ENCODE peak calls at places on chromosomes 12 and 14, in nine cellular contexts. One of them, this sample, is unnamed.

GRCh38 chr12:7460375-7461259 is 16.7 kb upstream of the CD163L1 start:
- DNase-seq in stimulated activated CD4-positive, alpha-beta T cell treated with anti-CD3 and anti-CD28 coated beads, Interleukin-4, amount 100 ng/mL, for 24 hours: peak; percentile 54
- DNase-seq in NCI-H1436: peak; percentile 26
- DNase-seq in T-cell: peak; percentile 53
- DNase-seq in NCI-H1105: peak; percentile 41
- DNase-seq in posterior vena cava: no peak
- DNase-seq in memory B cell: peak; percentile 1
- DNase-seq in WTC11: peak; percentile 78
- DNase-seq in ascending aorta: no peak
- DNase-seq in this sample: peak; percentile 26

GRCh38 chr14:68792022-68792829 is 641 bp downstream of the ZFP36L1 start:
- DNase-seq in T-cell: no peak
- DNase-seq in posterior vena cava: no peak
- DNase-seq in WTC11: no peak
- DNase-seq in NCI-H1105: no peak
- DNase-seq in memory B cell: no peak
- DNase-seq in ascending aorta: no peak
- DNase-seq in NCI-H1436: no peak
- DNase-seq in stimulated activated CD4-positive, alpha-beta T cell treated with anti-CD3 and anti-CD28 coated beads, Interleukin-4, amount 100 ng/mL, for 24 hours: no peak
- DNase-seq in this sample: no peak

GRCh38 chr12:9707864-9708808 is 24.8 kb downstream of the CLECL1 start:
- DNase-seq in NCI-H1436: peak; percentile 3
- DNase-seq in memory B cell: peak; percentile 63
- DNase-seq in posterior vena cava: no peak
- DNase-seq in stimulated activated CD4-positive, alpha-beta T cell treated with anti-CD3 and anti-CD28 coated beads, Interleukin-4, amount 100 ng/mL, for 24 hours: peak; percentile 76
- DNase-seq in WTC11: peak; percentile 60
- DNase-seq in T-cell: peak; percentile 68
- DNase-seq in ascending aorta: no peak
- DNase-seq in NCI-H1105: peak; percentile 16
- DNase-seq in this sample: peak; percentile 5

GRCh38 chr12:106840217-106840616 is 65.7 kb downstream of the RIC8B start:
- DNase-seq in NCI-H1105: no peak
- DNase-seq in WTC11: no peak
- DNase-seq in NCI-H1436: no peak
- DNase-seq in T-cell: no peak
- DNase-seq in stimulated activated CD4-positive, alpha-beta T cell treated with anti-CD3 and anti-CD28 coated beads, Interleukin-4, amount 100 ng/mL, for 24 hours: no peak
- DNase-seq in ascending aorta: no peak
- DNase-seq in posterior vena cava: no peak
- DNase-seq in memory B cell: no peak
- DNase-seq in this sample: no peak

GRCh38 chr12:109087250-109087649 is 6.0 kb downstream of the ALKBH2 start:
- DNase-seq in stimulated activated CD4-positive, alpha-beta T cell treated with anti-CD3 and anti-CD28 coated beads, Interleukin-4, amount 100 ng/mL, for 24 hours: no peak
- DNase-seq in WTC11: no peak
- DNase-seq in posterior vena cava: no peak
- DNase-seq in T-cell: no peak
- DNase-seq in memory B cell: no peak
- DNase-seq in ascending aorta: no peak
- DNase-seq in NCI-H1436: no peak
- DNase-seq in NCI-H1105: no peak
- DNase-seq in this sample: no peak

GRCh38 chr12:52796429-52796794 is 495 bp upstream of the KRT3 start:
- DNase-seq in WTC11: no peak
- DNase-seq in NCI-H1436: no peak
- DNase-seq in stimulated activated CD4-positive, alpha-beta T cell treated with anti-CD3 and anti-CD28 coated beads, Interleukin-4, amount 100 ng/mL, for 24 hours: no peak
- DNase-seq in T-cell: no peak
- DNase-seq in NCI-H1105: no peak
- DNase-seq in memory B cell: no peak
- DNase-seq in ascending aorta: no peak
- DNase-seq in posterior vena cava: no peak
- DNase-seq in this sample: no peak

GRCh38 chr12:93894391-93895095 is 217.4 kb downstream of the CRADD start:
- DNase-seq in NCI-H1105: no peak
- DNase-seq in memory B cell: no peak
- DNase-seq in stimulated activated CD4-positive, alpha-beta T cell treated with anti-CD3 and anti-CD28 coated beads, Interleukin-4, amount 100 ng/mL, for 24 hours: no peak
- DNase-seq in NCI-H1436: no peak
- DNase-seq in WTC11: no peak
- DNase-seq in posterior vena cava: peak; percentile 95
- DNase-seq in ascending aorta: peak; percentile 57
- DNase-seq in T-cell: no peak
- DNase-seq in this sample: no peak

GRCh38 chr14:33127531-33127930 is 188.9 kb downstream of the NPAS3 start:
- DNase-seq in posterior vena cava: no peak
- DNase-seq in ascending aorta: no peak
- DNase-seq in stimulated activated CD4-positive, alpha-beta T cell treated with anti-CD3 and anti-CD28 coated beads, Interleukin-4, amount 100 ng/mL, for 24 hours: no peak
- DNase-seq in NCI-H1436: no peak
- DNase-seq in memory B cell: no peak
- DNase-seq in T-cell: no peak
- DNase-seq in WTC11: no peak
- DNase-seq in NCI-H1105: no peak
- DNase-seq in this sample: no peak

GRCh38 chr12:62434504-62435336 is 31.9 kb upstream of the MON2 start:
- DNase-seq in ascending aorta: no peak
- DNase-seq in T-cell: no peak
- DNase-seq in memory B cell: no peak
- DNase-seq in NCI-H1436: no peak
- DNase-seq in stimulated activated CD4-positive, alpha-beta T cell treated with anti-CD3 and anti-CD28 coated beads, Interleukin-4, amount 100 ng/mL, for 24 hours: no peak
- DNase-seq in posterior vena cava: no peak
- DNase-seq in NCI-H1105: no peak
- DNase-seq in WTC11: no peak
- DNase-seq in this sample: no peak

GRCh38 chr12:6548556-6549378 is 7.1 kb downstream of the IFFO1 start:
- DNase-seq in ascending aorta: no peak
- DNase-seq in WTC11: no peak
- DNase-seq in posterior vena cava: no peak
- DNase-seq in NCI-H1436: no peak
- DNase-seq in NCI-H1105: no peak
- DNase-seq in T-cell: no peak
- DNase-seq in stimulated activated CD4-positive, alpha-beta T cell treated with anti-CD3 and anti-CD28 coated beads, Interleukin-4, amount 100 ng/mL, for 24 hours: no peak
- DNase-seq in memory B cell: no peak
- DNase-seq in this sample: no peak

GRCh38 chr12:64825143-64826011 is 930 bp downstream of the TBC1D30 start:
- DNase-seq in WTC11: peak; percentile 25
- DNase-seq in ascending aorta: no peak
- DNase-seq in NCI-H1105: peak; percentile 80
- DNase-seq in memory B cell: no peak
- DNase-seq in posterior vena cava: no peak
- DNase-seq in stimulated activated CD4-positive, alpha-beta T cell treated with anti-CD3 and anti-CD28 coated beads, Interleukin-4, amount 100 ng/mL, for 24 hours: no peak
- DNase-seq in NCI-H1436: peak; percentile 60
- DNase-seq in T-cell: no peak
- DNase-seq in this sample: peak; percentile 77

GRCh38 chr14:53715390-53715730 is 241.3 kb downstream of the BMP4 start:
- DNase-seq in posterior vena cava: no peak
- DNase-seq in stimulated activated CD4-positive, alpha-beta T cell treated with anti-CD3 and anti-CD28 coated beads, Interleukin-4, amount 100 ng/mL, for 24 hours: no peak
- DNase-seq in T-cell: no peak
- DNase-seq in NCI-H1436: no peak
- DNase-seq in NCI-H1105: no peak
- DNase-seq in memory B cell: no peak
- DNase-seq in ascending aorta: no peak
- DNase-seq in WTC11: no peak
- DNase-seq in this sample: no peak

GRCh38 chr14:74915426-74915825 is 7.6 kb downstream of the RPS6KL1 start:
- DNase-seq in posterior vena cava: no peak
- DNase-seq in memory B cell: no peak
- DNase-seq in NCI-H1105: no peak
- DNase-seq in stimulated activated CD4-positive, alpha-beta T cell treated with anti-CD3 and anti-CD28 coated beads, Interleukin-4, amount 100 ng/mL, for 24 hours: no peak
- DNase-seq in ascending aorta: no peak
- DNase-seq in NCI-H1436: no peak
- DNase-seq in T-cell: no peak
- DNase-seq in WTC11: no peak
- DNase-seq in this sample: no peak

GRCh38 chr12:57893460-57894353 is 47.2 kb upstream of the CTDSP2 start:
- DNase-seq in WTC11: peak; percentile 50
- DNase-seq in T-cell: no peak
- DNase-seq in stimulated activated CD4-positive, alpha-beta T cell treated with anti-CD3 and anti-CD28 coated beads, Interleukin-4, amount 100 ng/mL, for 24 hours: no peak
- DNase-seq in ascending aorta: no peak
- DNase-seq in NCI-H1105: no peak
- DNase-seq in posterior vena cava: peak; percentile 96
- DNase-seq in NCI-H1436: no peak
- DNase-seq in memory B cell: no peak
- DNase-seq in this sample: no peak

This sample was measured in NCI-H2107.